ENCODE peak calls at places on chromosomes 5 and 9, in nine cellular contexts. One of them, this sample, is unnamed.

GRCh38 chr5:7208911-7209310 is 187.0 kb upstream of the ADCY2 start:
- DNase-seq in A549: no peak
- DNase-seq in gastrocnemius medialis: no peak
- DNase-seq in mucosa of gallbladder: no peak
- DNase-seq in heart left ventricle: no peak
- DNase-seq in iPS-NIHi11: no peak
- DNase-seq in KBM-7: no peak
- DNase-seq in fibroblast of the conjunctiva: no peak
- DNase-seq in NCI-H2081: peak
- DNase-seq in this sample: no peak

GRCh38 chr9:101427957-101428655 is 7.5 kb downstream of the ALDOB start:
- DNase-seq in A549: no peak
- DNase-seq in gastrocnemius medialis: no peak
- DNase-seq in mucosa of gallbladder: no peak
- DNase-seq in heart left ventricle: no peak
- DNase-seq in iPS-NIHi11: no peak
- DNase-seq in KBM-7: no peak
- DNase-seq in fibroblast of the conjunctiva: no peak
- DNase-seq in NCI-H2081: no peak
- DNase-seq in this sample: peak

GRCh38 chr5:110757118-110757729 is 18.4 kb downstream of the SLC25A46 start:
- DNase-seq in A549: no peak
- DNase-seq in gastrocnemius medialis: no peak
- DNase-seq in mucosa of gallbladder: peak
- DNase-seq in heart left ventricle: no peak
- DNase-seq in iPS-NIHi11: peak
- DNase-seq in KBM-7: peak
- DNase-seq in fibroblast of the conjunctiva: peak
- DNase-seq in NCI-H2081: peak
- DNase-seq in this sample: peak

GRCh38 chr9:137975936-137976565 is 98.5 kb downstream of the CACNA1B start:
- DNase-seq in A549: no peak
- DNase-seq in gastrocnemius medialis: no peak
- DNase-seq in mucosa of gallbladder: no peak
- DNase-seq in heart left ventricle: no peak
- DNase-seq in iPS-NIHi11: no peak
- DNase-seq in KBM-7: no peak
- DNase-seq in fibroblast of the conjunctiva: no peak
- DNase-seq in NCI-H2081: no peak
- DNase-seq in this sample: no peak

GRCh38 chr5:130272837-130273236 is 368.6 kb downstream of the CHSY3 start:
- DNase-seq in A549: no peak
- DNase-seq in gastrocnemius medialis: no peak
- DNase-seq in mucosa of gallbladder: no peak
- DNase-seq in heart left ventricle: no peak
- DNase-seq in iPS-NIHi11: no peak
- DNase-seq in KBM-7: no peak
- DNase-seq in fibroblast of the conjunctiva: no peak
- DNase-seq in NCI-H2081: no peak
- DNase-seq in this sample: no peak

GRCh38 chr9:116000748-116001329 is 152.8 kb upstream of the PAPPA start:
- DNase-seq in A549: no peak
- DNase-seq in gastrocnemius medialis: no peak
- DNase-seq in mucosa of gallbladder: no peak
- DNase-seq in heart left ventricle: peak
- DNase-seq in iPS-NIHi11: peak
- DNase-seq in KBM-7: peak
- DNase-seq in fibroblast of the conjunctiva: no peak
- DNase-seq in NCI-H2081: peak
- DNase-seq in this sample: peak

GRCh38 chr5:172658869-172659513 is 17.9 kb downstream of the NEURL1B start:
- DNase-seq in A549: no peak
- DNase-seq in gastrocnemius medialis: no peak
- DNase-seq in mucosa of gallbladder: peak
- DNase-seq in heart left ventricle: peak
- DNase-seq in iPS-NIHi11: no peak
- DNase-seq in KBM-7: no peak
- DNase-seq in fibroblast of the conjunctiva: no peak
- DNase-seq in NCI-H2081: no peak
- DNase-seq in this sample: no peak

GRCh38 chr5:67673618-67674017 is 477.0 kb upstream of the CD180 start:
- DNase-seq in A549: no peak
- DNase-seq in gastrocnemius medialis: no peak
- DNase-seq in mucosa of gallbladder: no peak
- DNase-seq in heart left ventricle: no peak
- DNase-seq in iPS-NIHi11: no peak
- DNase-seq in KBM-7: no peak
- DNase-seq in fibroblast of the conjunctiva: no peak
- DNase-seq in NCI-H2081: no peak
- DNase-seq in this sample: no peak

GRCh38 chr5:36156619-36157018 is 4.7 kb downstream of the SKP2 start:
- DNase-seq in A549: no peak
- DNase-seq in gastrocnemius medialis: no peak
- DNase-seq in mucosa of gallbladder: no peak
- DNase-seq in heart left ventricle: no peak
- DNase-seq in iPS-NIHi11: no peak
- DNase-seq in KBM-7: no peak
- DNase-seq in fibroblast of the conjunctiva: no peak
- DNase-seq in NCI-H2081: no peak
- DNase-seq in this sample: no peak

GRCh38 chr9:16501098-16501663 is 369.3 kb downstream of the BNC2 start:
- DNase-seq in A549: no peak
- DNase-seq in gastrocnemius medialis: no peak
- DNase-seq in mucosa of gallbladder: no peak
- DNase-seq in heart left ventricle: no peak
- DNase-seq in iPS-NIHi11: no peak
- DNase-seq in KBM-7: no peak
- DNase-seq in fibroblast of the conjunctiva: no peak
- DNase-seq in NCI-H2081: no peak
- DNase-seq in this sample: no peak

This sample was measured in HT-29.